ENCODE peak calls at places on chromosomes 11 and 22, in five cellular contexts. J is dorsolateral prefrontal cortex, T is upper lobe of right lung, L is AG04450, C is ovary. V is an unnamed sample.

GRCh38 chr22:50473088-50473487 is 1.7 kb downstream of the SBF1 start:
- DNase-seq in J (no peak), T (no peak), L (no peak), C (no peak), V (no peak)

GRCh38 chr11:2444301-2445106 is at the start of the genes KCNQ1 and TRPM5:
- DNase-seq in T (peak; percentile 92), J (no peak), L (no peak), C (no peak), V (no peak)

GRCh38 chr11:73019448-73019847 is 122.7 kb downstream of the FCHSD2 start:
- DNase-seq in C (no peak), T (no peak), L (no peak), J (no peak), V (no peak)

GRCh38 chr11:73308963-73309960 is 1.2 kb downstream of the ARHGEF17 start:
- DNase-seq in C (peak; percentile 86), L (peak; percentile 90), J (no peak), T (peak; percentile 96), V (peak; percentile 99)

GRCh38 chr22:49853981-49854791 is 542 bp downstream of the ZBED4 start:
- DNase-seq in L (no peak), T (peak; percentile 78), C (peak; percentile 54), J (no peak), V (no peak)

GRCh38 chr11:124625504-124626168 is 3.0 kb downstream of the TBRG1 start:
- DNase-seq in C (no peak), J (no peak), L (no peak), T (no peak), V (no peak)

GRCh38 chr11:9687736-9688494 is 24.0 kb downstream of the SWAP70 start:
- DNase-seq in J (no peak), T (no peak), C (no peak), L (no peak), V (no peak)

GRCh38 chr22:19868333-19868732 is 13.7 kb upstream of the GNB1L start:
- DNase-seq in J (no peak), T (no peak), C (no peak), L (no peak), V (no peak)

GRCh38 chr11:126917531-126918204 is 82.9 kb downstream of the KIRREL3 start:
- DNase-seq in J (no peak), L (peak; percentile 94), C (no peak), T (no peak), V (no peak)

DNA sequence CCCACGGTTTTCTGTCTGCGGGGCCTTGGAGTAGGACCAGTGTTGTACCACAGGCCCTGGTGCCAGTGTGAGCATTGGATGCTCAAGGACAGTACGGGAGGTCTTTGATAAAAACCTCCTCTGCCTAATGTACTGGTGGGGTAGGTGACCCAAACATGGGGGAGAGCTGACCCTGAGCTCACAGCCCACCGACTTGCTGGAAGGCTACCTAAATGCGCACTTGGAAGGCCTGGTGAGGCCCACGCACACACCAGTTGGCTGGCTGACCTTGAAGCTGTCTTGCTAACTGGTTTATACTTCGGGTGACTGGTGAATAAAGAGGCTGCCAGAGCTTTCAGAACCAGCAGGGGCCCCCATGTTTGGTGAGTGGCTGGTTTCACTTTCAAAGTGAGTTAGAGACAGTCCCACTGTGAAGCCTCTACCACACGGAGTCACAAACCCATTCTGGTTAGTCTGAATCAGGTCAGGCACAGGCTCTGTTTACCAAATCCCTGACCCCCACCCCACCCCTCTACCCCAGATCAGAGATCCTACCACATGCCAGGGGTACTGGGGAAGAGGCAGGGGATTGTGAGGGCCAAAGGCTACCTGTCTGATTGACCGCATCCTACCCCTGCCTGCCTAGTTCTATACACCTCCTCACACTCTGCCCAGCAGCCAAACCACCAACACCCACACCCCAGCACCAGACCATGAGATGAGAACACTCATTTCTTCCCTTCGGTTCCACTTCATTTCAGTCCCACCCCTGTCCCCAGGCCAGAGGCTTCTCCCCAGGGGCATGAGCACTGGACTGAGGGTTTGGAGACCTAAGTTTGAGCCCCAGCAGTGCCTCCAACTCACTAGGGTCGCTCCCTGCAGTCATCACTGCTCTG is 12.7 kb upstream of the IL2RB start:
- DNase-seq in J (no peak), C (no peak), T (no peak), L (no peak), V (peak; percentile 52)
- TF ChIP-seq CTCF in J (no peak), C (no peak), T (no peak), L (no peak), V (no peak)

GRCh38 chr11:838441-839279 is 3.7 kb downstream of the POLR2L start:
- DNase-seq in T (no peak), L (no peak), J (no peak), C (no peak), V (no peak)
- TF ChIP-seq CTCF in T (no peak), L (peak; percentile 46), J (no peak), C (no peak), V (peak; percentile 51)

GRCh38 chr22:41964106-41964494 is 5.1 kb upstream of the SEPTIN3 start:
- DNase-seq in J (no peak), C (no peak), L (no peak), T (no peak), V (no peak)

GRCh38 chr22:41966225-41966606 is 3.0 kb upstream of the SEPTIN3 start:
- DNase-seq in T (no peak), L (no peak), J (no peak), C (no peak), V (no peak)

GRCh38 chr22:41968601-41969000 is 642 bp upstream of the SEPTIN3 start:
- DNase-seq in J (no peak), C (no peak), T (no peak), L (no peak), V (no peak)

GRCh38 chr22:41969110-41969646 is at the start of gene SEPTIN3:
- DNase-seq in T (no peak), J (no peak), L (no peak), C (no peak), V (no peak)

DNA sequence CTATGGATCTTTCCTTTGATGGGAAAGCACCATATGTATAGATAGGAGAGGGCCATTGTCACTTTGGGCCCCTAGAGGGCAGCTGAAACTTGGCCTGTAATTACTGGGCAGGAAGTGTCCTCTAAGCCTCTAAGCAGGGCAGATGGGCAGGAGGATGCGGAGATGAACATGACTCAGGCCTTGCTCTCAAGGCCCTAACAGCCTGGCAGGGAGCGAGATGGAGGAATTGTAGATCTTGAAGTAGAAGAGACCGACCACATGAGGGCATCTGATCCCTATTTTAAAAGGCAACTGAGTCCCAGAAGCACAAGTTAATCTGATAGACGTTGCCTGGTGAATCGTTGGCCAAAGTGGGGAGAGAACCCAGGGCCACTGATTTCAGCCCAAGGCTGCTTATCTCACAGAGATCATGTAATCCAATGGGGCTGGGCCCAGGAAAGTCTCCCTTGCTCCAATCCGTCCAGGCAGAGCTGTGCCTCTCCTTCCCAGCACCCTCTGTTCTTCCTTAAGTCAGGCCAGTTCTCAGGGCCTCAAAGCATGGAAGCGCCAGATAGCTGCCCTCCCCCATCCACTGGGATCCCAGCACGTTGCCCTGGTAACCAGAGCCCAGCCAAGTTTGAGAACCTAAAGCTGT is 2.5 kb upstream of the SEPTIN3 start:
- DNase-seq in L (peak; percentile 61), T (no peak), C (no peak), J (peak; percentile 60), V (no peak)
- TF ChIP-seq CTCF in L (peak; percentile 43), T (peak; percentile 35), C (no peak), J (peak; percentile 50), V (peak; percentile 78)

GRCh38 chr11:66641834-66642233 is 3.3 kb downstream of the RBM4 start:
- DNase-seq in C (no peak), T (no peak), L (no peak), J (no peak), V (no peak)
- TF ChIP-seq CTCF in C (no peak), T (no peak), L (no peak), J (no peak), V (no peak)

GRCh38 chr11:34512810-34513673 is 552 bp downstream of the ELF5 start:
- DNase-seq in J (peak; percentile 44), C (no peak), T (peak; percentile 84), L (no peak), V (no peak)
- TF ChIP-seq CTCF in J (peak; percentile 58), C (no peak), T (peak; percentile 67), L (peak; percentile 89), V (peak; percentile 80)

GRCh38 chr11:131392528-131393255 is 22.3 kb downstream of the NTM start:
- DNase-seq in L (no peak), J (no peak), C (no peak), T (no peak), V (no peak)
- TF ChIP-seq CTCF in L (peak; percentile 9), J (peak; percentile 30), C (no peak), T (no peak), V (peak; percentile 40)

GRCh38 chr22:25382762-25383161 is 163.3 kb downstream of the CRYBB2 start:
- DNase-seq in J (no peak), T (no peak), L (no peak), C (no peak), V (no peak)
- TF ChIP-seq CTCF in J (no peak), T (no peak), L (peak; percentile 11), C (no peak), V (peak; percentile 39)

GRCh38 chr22:45554040-45554406 is 51.3 kb downstream of the FBLN1 start:
- DNase-seq in J (no peak), L (no peak), T (no peak), C (no peak), V (peak; percentile 69)

GRCh38 chr22:45552017-45552411 is 49.3 kb downstream of the FBLN1 start:
- DNase-seq in C (peak; percentile 61), T (no peak), J (no peak), L (no peak), V (peak; percentile 82)

GRCh38 chr22:45551310-45552016 is 48.8 kb downstream of the FBLN1 start:
- DNase-seq in L (no peak), T (no peak), C (peak; percentile 72), J (no peak), V (peak; percentile 81)

GRCh38 chr22:45553333-45554039 is 50.8 kb downstream of the FBLN1 start:
- DNase-seq in J (peak; percentile 85), L (peak; percentile 71), C (peak; percentile 93), T (peak; percentile 84), V (peak; percentile 61)

DNA sequence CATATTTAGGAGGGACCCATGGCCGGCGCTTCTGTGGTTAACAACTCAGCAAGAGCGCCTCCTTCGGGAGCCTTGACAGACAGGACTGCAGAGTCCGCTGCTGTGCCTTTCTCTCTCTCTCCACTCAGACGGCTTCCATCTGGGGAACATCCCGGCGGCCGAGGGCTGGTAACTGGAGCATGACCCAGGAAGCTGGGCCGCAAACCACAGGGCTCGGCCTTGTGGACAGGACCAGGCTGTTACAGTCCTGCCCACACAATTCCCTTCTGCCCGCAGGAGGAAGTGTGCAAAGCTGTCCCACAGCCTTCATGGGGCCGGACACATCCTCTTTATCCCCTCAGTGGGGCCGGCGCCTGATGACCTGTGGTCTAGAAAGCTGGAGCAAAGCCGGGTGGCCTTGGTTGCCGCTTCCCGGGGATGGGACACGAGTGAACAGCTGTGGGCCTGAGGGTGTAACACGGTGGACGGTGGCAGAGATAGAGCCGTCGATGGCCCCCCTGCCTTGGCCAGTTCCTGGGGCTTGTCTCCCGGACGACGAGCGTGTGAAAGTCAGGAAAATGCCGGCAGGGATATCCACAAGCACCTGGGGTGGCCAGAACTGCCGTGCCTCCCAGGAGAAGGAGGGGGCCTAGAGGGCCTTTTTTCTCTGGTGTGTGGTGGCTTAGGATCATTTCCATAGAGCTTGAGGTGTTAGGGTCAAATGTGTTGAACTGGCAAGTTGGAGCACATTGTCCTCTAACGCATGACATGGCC is 50.1 kb downstream of the FBLN1 start:
- DNase-seq in T (peak; percentile 86), C (peak; percentile 79), L (peak; percentile 90), J (no peak), V (peak; percentile 93)
- TF ChIP-seq CTCF in T (no peak), C (peak; percentile 17), L (peak; percentile 66), J (no peak), V (peak; percentile 79)